ENCODE peak calls at places on chromosomes 6 and 20, in seven cellular contexts. I is PC-3, P is IMR-90, R is PC-9, H is osteoblast, V is H9, K is fibroblast of lung. Q is an unnamed sample.

GRCh38 chr6:36150283-36150682 is 20.0 kb downstream of the MAPK13 start:
- DNase-seq in I (no peak), P (no peak), H (no peak), R (no peak), V (no peak), K (no peak), Q (no peak)

GRCh38 chr20:62203378-62204030 is 16.6 kb downstream of the HRH3 start:
- DNase-seq in P (no peak), K (no peak), I (peak; percentile 63), V (no peak), R (no peak), H (peak; percentile 95), Q (no peak)

GRCh38 chr6:108589244-108589730 is 28.6 kb downstream of the FOXO3 start:
- DNase-seq in V (peak; percentile 89), P (peak; percentile 63), K (peak; percentile 70), I (peak; percentile 47), H (peak; percentile 76), R (peak; percentile 90), Q (peak; percentile 86)

GRCh38 chr6:88728756-88729155 is 234.7 kb downstream of the RNGTT start:
- DNase-seq in V (peak; percentile 61), K (no peak), I (no peak), P (no peak), H (no peak), R (no peak), Q (peak; percentile 54)

GRCh38 chr6:41408576-41408975 is 73.2 kb downstream of the NCR2 start:
- DNase-seq in V (peak; percentile 40), R (no peak), K (no peak), P (no peak), I (no peak), H (no peak), Q (peak; percentile 73)

GRCh38 chr6:109747216-109747615 is 56.1 kb downstream of the FIG4 start:
- DNase-seq in V (no peak), P (no peak), H (no peak), R (no peak), I (no peak), K (no peak), Q (no peak)

GRCh38 chr6:164113637-164114036 is 699.1 kb downstream of the QKI start:
- DNase-seq in V (no peak), H (no peak), P (no peak), R (no peak), I (no peak), K (no peak), Q (no peak)

GRCh38 chr6:151044465-151045441 is 179.3 kb downstream of the MTHFD1L start:
- DNase-seq in V (no peak), P (peak; percentile 93), R (peak; percentile 97), I (peak; percentile 93), K (peak; percentile 89), H (no peak), Q (peak; percentile 52)

GRCh38 chr6:38637756-38638155 is 2.0 kb downstream of the BTBD9 start:
- DNase-seq in I (no peak), P (no peak), H (no peak), K (no peak), R (no peak), V (no peak), Q (peak; percentile 68)

GRCh38 chr6:12614468-12614867 is 102.1 kb upstream of the PHACTR1 start:
- DNase-seq in K (peak; percentile 47), P (peak; percentile 31), R (no peak), H (no peak), V (no peak), I (no peak), Q (no peak)

GRCh38 chr6:40177596-40177995 is 243.3 kb upstream of the MOCS1 start:
- DNase-seq in P (no peak), H (no peak), R (no peak), I (no peak), V (no peak), K (no peak), Q (no peak)

GRCh38 chr6:56335733-56336132 is 88.4 kb upstream of the COL21A1 start:
- DNase-seq in I (peak; percentile 95), P (peak; percentile 94), R (peak; percentile 39), K (peak; percentile 91), V (no peak), H (peak; percentile 62), Q (no peak)

GRCh38 chr6:30707281-30707850 is 9.7 kb downstream of the MDC1 start:
- DNase-seq in I (no peak), R (peak; percentile 53), P (no peak), K (no peak), V (no peak), H (no peak), Q (no peak)

GRCh38 chr20:5864873-5865582 is 85.3 kb downstream of the TRMT6 start:
- DNase-seq in K (peak; percentile 66), V (no peak), R (no peak), P (peak; percentile 67), H (no peak), I (peak; percentile 58), Q (no peak)

GRCh38 chr6:49764571-49765236 is 20.5 kb upstream of the CRISP3 start:
- DNase-seq in V (no peak), P (no peak), I (no peak), K (no peak), H (no peak), R (no peak), Q (peak; percentile 4)

GRCh38 chr20:41848180-41848579 is 230.0 kb upstream of the CHD6 start:
- DNase-seq in V (no peak), H (no peak), R (no peak), P (no peak), K (no peak), I (peak; percentile 26), Q (no peak)

GRCh38 chr6:90386796-90387390 is 90.2 kb upstream of the BACH2 start:
- DNase-seq in K (peak; percentile 30), P (no peak), V (no peak), R (no peak), I (no peak), H (no peak), Q (no peak)

GRCh38 chr6:56540232-56540631 is 102.5 kb downstream of the DST start:
- DNase-seq in R (no peak), P (no peak), H (peak; percentile 41), I (no peak), V (no peak), K (no peak), Q (no peak)

GRCh38 chr20:40265872-40266533 is 423.0 kb downstream of the MAFB start:
- DNase-seq in P (no peak), I (peak; percentile 23), K (no peak), R (no peak), V (no peak), H (no peak), Q (peak; percentile 61)

DNA sequence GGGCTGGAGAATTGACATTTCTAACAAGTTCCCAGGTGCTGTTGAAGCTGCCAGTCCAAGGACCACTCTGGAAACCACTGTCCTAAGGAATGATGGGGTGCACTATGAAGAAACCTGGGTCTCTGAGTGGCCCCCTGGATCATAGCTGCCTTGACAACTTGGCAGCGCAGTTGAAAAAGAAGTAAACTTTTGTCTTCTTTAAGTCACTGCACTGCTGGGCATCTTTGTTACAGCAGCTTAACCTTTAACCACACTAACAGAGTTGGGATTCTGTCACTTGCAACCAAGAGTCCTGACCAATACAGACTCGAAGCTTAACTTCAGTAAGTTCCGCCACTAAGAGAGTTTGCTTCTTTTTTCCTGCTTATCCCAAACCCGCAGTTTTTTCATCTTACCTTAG is 8.5 kb upstream of the KCNK15 start:
- DNase-seq in P (no peak), I (no peak), R (no peak), K (no peak), H (no peak), V (no peak), Q (no peak)
- H2AFZ ChIP-seq in P (peak overlapping the region; percentile 76), I (peak overlapping the region; percentile 37), R (peak overlapping the region; percentile 28), K (no peak overlapping the region), H (no peak overlapping the region), V (no peak overlapping the region), Q (no peak overlapping the region)

DNA sequence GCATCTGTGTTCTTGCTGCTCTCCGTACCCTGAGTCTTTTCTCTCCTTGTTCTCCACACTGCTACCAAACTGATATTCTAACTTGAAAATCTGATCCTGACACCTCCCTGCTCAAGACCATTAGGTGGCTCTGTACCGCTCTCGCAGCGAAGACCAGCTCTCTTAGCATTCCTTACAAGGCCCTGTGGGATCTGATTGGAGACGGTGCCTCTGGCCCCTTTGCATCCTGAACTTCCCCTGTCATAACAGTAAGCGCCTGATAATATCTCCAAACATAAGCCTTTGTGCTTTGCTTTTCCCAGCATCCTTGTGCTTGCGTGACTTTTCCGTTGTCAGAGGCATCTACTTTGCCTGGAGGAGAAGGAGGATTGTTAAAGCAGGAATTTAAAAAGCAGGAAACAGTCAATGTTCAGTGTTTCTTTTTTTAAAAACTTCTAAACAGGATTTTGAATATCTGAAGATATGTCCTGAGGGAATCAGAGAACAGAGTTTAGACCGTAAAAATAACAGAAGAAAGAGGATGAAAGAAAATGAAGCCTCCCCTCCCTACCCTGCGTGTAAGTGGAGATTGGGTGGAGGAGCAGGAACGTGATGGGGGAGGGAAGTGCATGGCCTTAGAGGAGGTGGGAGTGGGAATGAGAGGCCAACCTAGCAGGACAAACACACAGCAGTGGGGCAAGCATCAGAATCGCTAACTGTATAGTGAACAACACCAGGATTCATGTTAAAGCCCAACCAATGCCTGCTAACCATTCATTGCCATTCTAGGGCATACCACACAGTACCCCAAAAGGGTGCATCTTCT is 89.2 kb upstream of the STMND1 start:
- DNase-seq in H (peak; percentile 41), K (peak; percentile 63), V (peak; percentile 72), R (no peak), I (peak; percentile 15), P (peak; percentile 65), Q (peak; percentile 54)
- H2AFZ ChIP-seq in H (peak overlapping the region; percentile 9), K (peak overlapping the region; percentile 78), V (peak overlapping the region; percentile 15), R (no peak overlapping the region), I (no peak overlapping the region), P (peak overlapping the region; percentile 88), Q (peak overlapping the region; percentile 84)

DNA sequence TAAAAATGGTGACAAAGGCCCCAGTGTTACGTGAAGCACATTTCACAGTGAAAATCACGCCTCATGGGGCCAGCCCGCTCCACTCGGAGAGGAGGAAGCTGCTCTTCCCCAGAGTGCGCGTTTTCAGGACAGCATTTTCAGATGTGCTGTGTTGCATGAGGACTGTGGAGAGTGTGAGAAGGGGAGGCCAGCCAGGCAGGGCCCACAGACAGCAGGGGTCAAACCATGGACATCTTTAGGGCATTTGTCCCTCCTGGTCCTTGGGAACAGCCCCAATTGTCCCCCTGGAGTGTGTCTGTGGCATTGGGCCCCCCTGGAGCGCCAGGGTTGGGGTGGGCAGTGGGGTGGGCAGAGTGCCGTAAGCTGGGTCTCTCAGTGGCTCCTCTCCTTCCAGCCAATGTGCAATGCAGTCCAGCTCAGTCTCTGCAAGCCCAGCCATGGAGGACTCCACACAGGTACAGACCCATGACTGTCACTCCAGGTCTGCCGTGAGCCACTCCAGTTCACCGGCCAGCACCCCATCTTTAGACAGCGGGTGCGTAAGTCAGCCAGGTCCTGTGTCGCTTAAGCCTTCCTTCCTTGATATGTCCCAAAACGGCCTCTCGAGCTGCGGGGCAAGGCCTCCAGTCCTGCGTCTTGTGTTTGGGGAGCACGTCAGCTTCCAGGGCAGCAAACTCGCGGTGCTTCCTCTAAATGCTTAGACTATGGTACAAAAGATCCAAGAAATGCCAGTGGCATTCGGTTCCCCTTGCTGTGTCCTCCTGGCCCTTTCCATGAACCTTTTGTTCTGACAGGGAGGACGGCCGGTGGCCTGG is 159.3 kb upstream of the AFDN start:
- DNase-seq in H (no peak), I (no peak), P (no peak), V (no peak), R (no peak), K (no peak), Q (no peak)
- H2AFZ ChIP-seq in H (no peak overlapping the region), I (no peak overlapping the region), P (no peak overlapping the region), V (no peak overlapping the region), R (no peak overlapping the region), K (no peak overlapping the region), Q (peak overlapping the region; percentile 12)

DNA sequence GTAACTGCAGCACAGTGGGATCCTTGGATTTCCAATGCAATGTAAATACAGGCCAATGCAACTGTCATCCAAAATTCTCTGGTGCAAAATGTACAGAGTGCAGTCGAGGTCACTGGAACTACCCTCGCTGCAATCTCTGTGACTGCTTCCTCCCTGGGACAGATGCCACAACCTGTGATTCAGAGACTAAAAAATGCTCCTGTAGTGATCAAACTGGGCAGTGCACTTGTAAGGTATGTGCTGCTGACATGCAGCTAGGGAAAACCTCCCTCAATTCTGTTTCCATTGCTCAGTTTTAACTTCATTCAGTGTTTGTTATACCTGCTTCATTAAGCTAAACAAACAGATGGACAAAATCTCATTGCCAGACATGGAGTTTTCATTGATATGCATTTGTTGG is 397.1 kb downstream of the ARHGAP18 start:
- DNase-seq in P (peak; percentile 78), I (peak; percentile 92), K (peak; percentile 81), R (peak; percentile 98), H (peak; percentile 91), V (no peak), Q (no peak)
- H2AFZ ChIP-seq in P (no peak overlapping the region), I (no peak overlapping the region), K (no peak overlapping the region), R (no peak overlapping the region), H (no peak overlapping the region), V (no peak overlapping the region), Q (no peak overlapping the region)